ENCODE peak calls at places on chromosomes 4 and X, in eight cellular contexts. One of them, this sample, is unnamed.
A peak's percentile ranks its signal among the peaks of the same experiment; 100 is the strongest.

GRCh38 chr4:187618701-187619278 is 376.8 kb upstream of the ZFP42 start:
- DNase-seq in HL-60: no peak
- DNase-seq in GM03348: no peak
- DNase-seq in GM18507: no peak
- DNase-seq in suprapubic skin: no peak
- DNase-seq in right atrium auricular region: no peak
- DNase-seq in GM12865: no peak
- DNase-seq in HFF-Myc: no peak
- DNase-seq in this sample: no peak

GRCh38 chrX:74422576-74423288 is 1.4 kb downstream of the SLC16A2 start:
- DNase-seq in HL-60: no peak
- DNase-seq in GM12865: peak; percentile 1
- DNase-seq in right atrium auricular region: peak; percentile 70
- DNase-seq in HFF-Myc: no peak
- DNase-seq in GM03348: peak; percentile 86
- DNase-seq in GM18507: no peak
- DNase-seq in suprapubic skin: peak; percentile 80
- DNase-seq in this sample: no peak

GRCh38 chrX:49272426-49272825 is 2.8 kb downstream of the PPP1R3F start:
- DNase-seq in right atrium auricular region: no peak
- DNase-seq in GM12865: no peak
- DNase-seq in GM03348: no peak
- DNase-seq in suprapubic skin: no peak
- DNase-seq in HFF-Myc: no peak
- DNase-seq in GM18507: no peak
- DNase-seq in HL-60: no peak
- DNase-seq in this sample: no peak

GRCh38 chrX:9533611-9534010 is 68.8 kb downstream of the TBL1X start:
- DNase-seq in GM03348: no peak
- DNase-seq in HFF-Myc: no peak
- DNase-seq in right atrium auricular region: no peak
- DNase-seq in suprapubic skin: no peak
- DNase-seq in GM12865: no peak
- DNase-seq in HL-60: peak; percentile 6
- DNase-seq in GM18507: no peak
- DNase-seq in this sample: no peak

GRCh38 chr4:89889289-89889688 is 5.4 kb upstream of the MMRN1 start:
- DNase-seq in suprapubic skin: no peak
- DNase-seq in GM03348: no peak
- DNase-seq in GM18507: no peak
- DNase-seq in GM12865: peak; percentile 3
- DNase-seq in HFF-Myc: no peak
- DNase-seq in HL-60: no peak
- DNase-seq in right atrium auricular region: peak; percentile 63
- DNase-seq in this sample: no peak

GRCh38 chrX:1424452-1424851 is 28.3 kb downstream of the ASMTL start:
- DNase-seq in suprapubic skin: no peak
- DNase-seq in HFF-Myc: no peak
- DNase-seq in GM12865: no peak
- DNase-seq in GM03348: no peak
- DNase-seq in right atrium auricular region: no peak
- DNase-seq in GM18507: no peak
- DNase-seq in HL-60: no peak
- DNase-seq in this sample: no peak

GRCh38 chr4:89837385-89837995 is 529 bp upstream of the SNCA start:
- DNase-seq in GM12865: no peak
- DNase-seq in GM03348: no peak
- DNase-seq in GM18507: no peak
- DNase-seq in HFF-Myc: no peak
- DNase-seq in suprapubic skin: no peak
- DNase-seq in right atrium auricular region: no peak
- DNase-seq in HL-60: no peak
- DNase-seq in this sample: no peak

GRCh38 chr4:80091184-80091583 is 18.2 kb upstream of the ANTXR2 start:
- DNase-seq in HFF-Myc: no peak
- DNase-seq in right atrium auricular region: no peak
- DNase-seq in GM12865: no peak
- DNase-seq in suprapubic skin: no peak
- DNase-seq in GM03348: no peak
- DNase-seq in GM18507: no peak
- DNase-seq in HL-60: no peak
- DNase-seq in this sample: no peak

GRCh38 chrX:127558811-127559210 is 493.4 kb downstream of the ACTRT1 start:
- DNase-seq in suprapubic skin: no peak
- DNase-seq in right atrium auricular region: no peak
- DNase-seq in GM18507: no peak
- DNase-seq in GM03348: no peak
- DNase-seq in HL-60: no peak
- DNase-seq in HFF-Myc: no peak
- DNase-seq in GM12865: no peak
- DNase-seq in this sample: no peak

GRCh38 chr4:103204114-103204513 is 6.0 kb upstream of the CENPE start:
- DNase-seq in HFF-Myc: no peak
- DNase-seq in suprapubic skin: no peak
- DNase-seq in GM12865: no peak
- DNase-seq in right atrium auricular region: no peak
- DNase-seq in GM18507: no peak
- DNase-seq in HL-60: no peak
- DNase-seq in GM03348: peak; percentile 19
- DNase-seq in this sample: no peak

GRCh38 chrX:140762061-140762460 is 52.5 kb downstream of the LINC00632 start:
- DNase-seq in HFF-Myc: no peak
- DNase-seq in suprapubic skin: no peak
- DNase-seq in GM18507: no peak
- DNase-seq in HL-60: peak; percentile 39
- DNase-seq in right atrium auricular region: peak; percentile 66
- DNase-seq in GM12865: peak; percentile 31
- DNase-seq in GM03348: peak; percentile 36
- DNase-seq in this sample: peak; percentile 25

GRCh38 chr4:3489451-3489962 is 26.4 kb downstream of the DOK7 start:
- DNase-seq in GM18507: no peak
- DNase-seq in right atrium auricular region: no peak
- DNase-seq in HFF-Myc: no peak
- DNase-seq in HL-60: no peak
- DNase-seq in suprapubic skin: no peak
- DNase-seq in GM12865: peak; percentile 30
- DNase-seq in GM03348: peak; percentile 52
- DNase-seq in this sample: no peak

GRCh38 chrX:118189628-118190027 is 73.0 kb upstream of the KLHL13 start:
- DNase-seq in suprapubic skin: no peak
- DNase-seq in HL-60: no peak
- DNase-seq in GM18507: no peak
- DNase-seq in GM03348: no peak
- DNase-seq in right atrium auricular region: no peak
- DNase-seq in HFF-Myc: no peak
- DNase-seq in GM12865: no peak
- DNase-seq in this sample: no peak

GRCh38 chr4:25827897-25828296 is 34.9 kb downstream of the SEL1L3 start:
- DNase-seq in HL-60: no peak
- DNase-seq in HFF-Myc: no peak
- DNase-seq in GM12865: no peak
- DNase-seq in GM03348: no peak
- DNase-seq in suprapubic skin: no peak
- DNase-seq in right atrium auricular region: no peak
- DNase-seq in GM18507: no peak
- DNase-seq in this sample: no peak

GRCh38 chr4:24880171-24880570 is 32.7 kb downstream of the CCDC149 start:
- DNase-seq in HL-60: no peak
- DNase-seq in suprapubic skin: no peak
- DNase-seq in GM12865: no peak
- DNase-seq in GM03348: no peak
- DNase-seq in HFF-Myc: no peak
- DNase-seq in GM18507: no peak
- DNase-seq in right atrium auricular region: no peak
- DNase-seq in this sample: no peak

GRCh38 chr4:36677122-36677521 is 395.7 kb downstream of the DTHD1 start:
- DNase-seq in GM18507: no peak
- DNase-seq in GM03348: no peak
- DNase-seq in right atrium auricular region: no peak
- DNase-seq in HL-60: no peak
- DNase-seq in suprapubic skin: no peak
- DNase-seq in GM12865: no peak
- DNase-seq in HFF-Myc: no peak
- DNase-seq in this sample: no peak

GRCh38 chr4:75902352-75902751 is at the start of gene PPEF2:
- DNase-seq in GM12865: no peak
- DNase-seq in right atrium auricular region: no peak
- DNase-seq in GM03348: no peak
- DNase-seq in GM18507: no peak
- DNase-seq in HL-60: no peak
- DNase-seq in HFF-Myc: no peak
- DNase-seq in suprapubic skin: no peak
- DNase-seq in this sample: no peak

GRCh38 chr4:181147421-181147951 is 1095.7 kb upstream of the TENM3 start:
- DNase-seq in right atrium auricular region: no peak
- DNase-seq in HL-60: no peak
- DNase-seq in suprapubic skin: no peak
- DNase-seq in HFF-Myc: no peak
- DNase-seq in GM18507: no peak
- DNase-seq in GM12865: no peak
- DNase-seq in GM03348: no peak
- DNase-seq in this sample: no peak

GRCh38 chr4:38675167-38676121 is 11.4 kb downstream of the KLF3 start:
- DNase-seq in right atrium auricular region: peak; percentile 88
- DNase-seq in GM12865: peak; percentile 89
- DNase-seq in suprapubic skin: peak; percentile 91
- DNase-seq in HFF-Myc: peak; percentile 78
- DNase-seq in GM18507: no peak
- DNase-seq in GM03348: peak; percentile 71
- DNase-seq in HL-60: peak; percentile 72
- DNase-seq in this sample: peak; percentile 60

GRCh38 chr4:16122784-16123183 is 39.0 kb upstream of the PROM1 start:
- DNase-seq in HFF-Myc: no peak
- DNase-seq in suprapubic skin: no peak
- DNase-seq in GM03348: no peak
- DNase-seq in GM18507: no peak
- DNase-seq in GM12865: no peak
- DNase-seq in right atrium auricular region: no peak
- DNase-seq in HL-60: peak; percentile 68
- DNase-seq in this sample: no peak

GRCh38 chrX:107541244-107541643 is 87.1 kb upstream of the PRPS1 start:
- DNase-seq in GM03348: no peak
- DNase-seq in HFF-Myc: no peak
- DNase-seq in GM12865: peak; percentile 1
- DNase-seq in GM18507: no peak
- DNase-seq in right atrium auricular region: no peak
- DNase-seq in suprapubic skin: no peak
- DNase-seq in HL-60: no peak
- DNase-seq in this sample: no peak

GRCh38 chr4:189507060-189507459 is 433.6 kb upstream of the FRG1 start:
- DNase-seq in GM18507: no peak
- DNase-seq in HFF-Myc: no peak
- DNase-seq in GM12865: no peak
- DNase-seq in HL-60: no peak
- DNase-seq in right atrium auricular region: no peak
- DNase-seq in suprapubic skin: no peak
- DNase-seq in GM03348: no peak
- DNase-seq in this sample: no peak

GRCh38 chr4:40736910-40737309 is 12.8 kb upstream of the NSUN7 start:
- DNase-seq in GM03348: peak; percentile 53
- DNase-seq in suprapubic skin: no peak
- DNase-seq in GM18507: peak; percentile 26
- DNase-seq in right atrium auricular region: no peak
- DNase-seq in HFF-Myc: no peak
- DNase-seq in GM12865: peak; percentile 69
- DNase-seq in HL-60: no peak
- DNase-seq in this sample: peak; percentile 25

GRCh38 chr4:146333187-146333894 is 119.0 kb downstream of the REELD1 start:
- DNase-seq in HL-60: no peak
- DNase-seq in GM18507: peak; percentile 17
- DNase-seq in GM03348: peak; percentile 25
- DNase-seq in GM12865: peak; percentile 70
- DNase-seq in HFF-Myc: peak; percentile 41
- DNase-seq in right atrium auricular region: no peak
- DNase-seq in suprapubic skin: no peak
- DNase-seq in this sample: no peak

GRCh38 chr4:10267066-10267465 is 150.5 kb upstream of the WDR1 start:
- DNase-seq in GM12865: no peak
- DNase-seq in GM18507: no peak
- DNase-seq in suprapubic skin: no peak
- DNase-seq in HFF-Myc: no peak
- DNase-seq in HL-60: no peak
- DNase-seq in GM03348: no peak
- DNase-seq in right atrium auricular region: no peak
- DNase-seq in this sample: no peak

GRCh38 chr4:190020790-190021717 is 6.0 kb downstream of the FRG2 start:
- DNase-seq in HFF-Myc: no peak
- DNase-seq in HL-60: no peak
- DNase-seq in GM18507: no peak
- DNase-seq in GM03348: peak; percentile 83
- DNase-seq in right atrium auricular region: no peak
- DNase-seq in GM12865: no peak
- DNase-seq in suprapubic skin: no peak
- DNase-seq in this sample: no peak

GRCh38 chr4:2712261-2712842 is 43.8 kb downstream of the TNIP2 start:
- DNase-seq in GM12865: peak; percentile 74
- DNase-seq in HFF-Myc: no peak
- DNase-seq in GM03348: no peak
- DNase-seq in right atrium auricular region: no peak
- DNase-seq in GM18507: no peak
- DNase-seq in suprapubic skin: no peak
- DNase-seq in HL-60: peak; percentile 11
- DNase-seq in this sample: no peak

GRCh38 chr4:78578674-78579430 is 27.3 kb downstream of the ANXA3 start:
- DNase-seq in HFF-Myc: no peak
- DNase-seq in GM03348: no peak
- DNase-seq in GM12865: no peak
- DNase-seq in GM18507: no peak
- DNase-seq in HL-60: no peak
- DNase-seq in suprapubic skin: no peak
- DNase-seq in right atrium auricular region: no peak
- DNase-seq in this sample: no peak

GRCh38 chr4:100681289-100681688 is 163.5 kb upstream of the EMCN start:
- DNase-seq in GM18507: no peak
- DNase-seq in right atrium auricular region: no peak
- DNase-seq in GM12865: no peak
- DNase-seq in suprapubic skin: no peak
- DNase-seq in HFF-Myc: no peak
- DNase-seq in GM03348: no peak
- DNase-seq in HL-60: no peak
- DNase-seq in this sample: no peak

GRCh38 chrX:12779534-12779933 is 11.7 kb upstream of the PRPS2 start:
- DNase-seq in GM03348: no peak
- DNase-seq in HFF-Myc: no peak
- DNase-seq in right atrium auricular region: no peak
- DNase-seq in GM12865: no peak
- DNase-seq in HL-60: no peak
- DNase-seq in suprapubic skin: no peak
- DNase-seq in GM18507: no peak
- DNase-seq in this sample: no peak

GRCh38 chr4:142035556-142035955 is 399.2 kb downstream of the IL15 start:
- DNase-seq in GM18507: no peak
- DNase-seq in HL-60: no peak
- DNase-seq in right atrium auricular region: no peak
- DNase-seq in GM03348: peak; percentile 17
- DNase-seq in suprapubic skin: no peak
- DNase-seq in HFF-Myc: no peak
- DNase-seq in GM12865: no peak
- DNase-seq in this sample: no peak

GRCh38 chr4:152385551-152385950 is 150.3 kb downstream of the FBXW7 start:
- DNase-seq in suprapubic skin: no peak
- DNase-seq in right atrium auricular region: no peak
- DNase-seq in HL-60: no peak
- DNase-seq in GM18507: no peak
- DNase-seq in GM03348: peak; percentile 30
- DNase-seq in HFF-Myc: no peak
- DNase-seq in GM12865: no peak
- DNase-seq in this sample: no peak

GRCh38 chrX:42195506-42195905 is 272.2 kb upstream of the CASK start:
- DNase-seq in HL-60: no peak
- DNase-seq in right atrium auricular region: no peak
- DNase-seq in suprapubic skin: no peak
- DNase-seq in GM18507: no peak
- DNase-seq in GM12865: no peak
- DNase-seq in HFF-Myc: no peak
- DNase-seq in GM03348: no peak
- DNase-seq in this sample: no peak

This sample was measured in Panc1.